ENCODE peak calls at places on chromosomes 7 and 10, in seven cellular contexts. U is CD4-positive, alpha-beta T cell; S is aorta; L is left cardiac atrium; M is GM12865; F is Right ventricle myocardium superior; B is HCT116. W is an unnamed sample.

GRCh38 chr10:106360870-106361269 is 803.6 kb downstream of the SORCS1 start:
- DNase-seq in U (no peak), S (no peak), L (no peak), M (no peak), F (no peak), B (no peak), W (no peak)

GRCh38 chr10:78924319-78925003 is 144.3 kb upstream of the ZMIZ1 start:
- DNase-seq in U (no peak), S (no peak), L (no peak), M (no peak), F (no peak), B (no peak), W (no peak)

GRCh38 chr7:32846630-32847225 is 44.8 kb downstream of the KBTBD2 start:
- DNase-seq in U (peak), S (peak), L (peak), M (peak), F (peak), B (peak), W (peak)

GRCh38 chr7:27184342-27185012 is 555 bp downstream of the HOXA11 start:
- DNase-seq in U (no peak), S (peak), L (no peak), M (no peak), F (no peak), B (no peak), W (no peak)

GRCh38 chr10:16698457-16698856 is 118.8 kb downstream of the RSU1 start:
- DNase-seq in U (no peak), S (no peak), L (no peak), M (no peak), F (no peak), B (no peak), W (no peak)

GRCh38 chr10:127411062-127411461 is 138.0 kb upstream of the NPS start:
- DNase-seq in U (no peak), S (no peak), L (no peak), M (no peak), F (no peak), B (no peak), W (no peak)

GRCh38 chr7:81986745-81987470 is 217.1 kb upstream of the HGF start:
- DNase-seq in U (no peak), S (no peak), L (no peak), M (no peak), F (no peak), B (no peak), W (no peak)

GRCh38 chr10:80277567-80278250 is 11.7 kb downstream of the MAT1A start:
- DNase-seq in U (no peak), S (no peak), L (no peak), M (no peak), F (peak), B (no peak), W (no peak)

GRCh38 chr7:28078036-28078901 is 102.3 kb downstream of the JAZF1 start:
- DNase-seq in U (peak), S (no peak), L (no peak), M (peak), F (no peak), B (peak), W (no peak)

GRCh38 chr10:79038841-79039201 is 29.9 kb upstream of the ZMIZ1 start:
- DNase-seq in U (no peak), S (peak), L (peak), M (no peak), F (no peak), B (no peak), W (no peak)

GRCh38 chr7:106421181-106421762 is 136.5 kb upstream of the NAMPT start:
- DNase-seq in U (no peak), S (peak), L (peak), M (no peak), F (peak), B (no peak), W (peak)

GRCh38 chr7:85156661-85157213 is 30.1 kb downstream of the SEMA3D start:
- DNase-seq in U (no peak), S (no peak), L (no peak), M (no peak), F (no peak), B (no peak), W (no peak)

GRCh38 chr10:3179174-3179573 is 6.6 kb upstream of the PITRM1 start:
- DNase-seq in U (no peak), S (no peak), L (no peak), M (no peak), F (no peak), B (no peak), W (no peak)

GRCh38 chr7:14841850-14842249 is 60.7 kb downstream of the DGKB start:
- DNase-seq in U (no peak), S (no peak), L (no peak), M (no peak), F (no peak), B (no peak), W (no peak)

GRCh38 chr7:15647309-15647708 is 39.2 kb downstream of the MEOX2 start:
- DNase-seq in U (no peak), S (no peak), L (no peak), M (no peak), F (no peak), B (no peak), W (no peak)

GRCh38 chr10:115941247-115941840 is 331.7 kb downstream of the GFRA1 start:
- DNase-seq in U (no peak), S (no peak), L (no peak), M (no peak), F (no peak), B (no peak), W (no peak)

GRCh38 chr10:14781763-14782162 is 7.1 kb upstream of the FAM107B start:
- DNase-seq in U (no peak), S (no peak), L (no peak), M (no peak), F (no peak), B (no peak), W (no peak)

GRCh38 chr7:68364871-68365625 is 1233.2 kb upstream of the AUTS2 start:
- DNase-seq in U (no peak), S (no peak), L (no peak), M (no peak), F (no peak), B (no peak), W (no peak)

GRCh38 chr10:92274071-92274470 is 16.8 kb downstream of the CPEB3 start:
- DNase-seq in U (no peak), S (no peak), L (no peak), M (no peak), F (no peak), B (no peak), W (no peak)

GRCh38 chr7:151539055-151539714 is 19.5 kb upstream of the RHEB start:
- DNase-seq in U (no peak), S (peak), L (peak), M (peak), F (peak), B (no peak), W (no peak)

GRCh38 chr10:283916-284356 is 148.7 kb downstream of the ZMYND11 start:
- DNase-seq in U (no peak), S (no peak), L (no peak), M (peak), F (no peak), B (no peak), W (no peak)

GRCh38 chr10:118907051-118907450 is 122.5 kb upstream of the NANOS1 start:
- DNase-seq in U (no peak), S (no peak), L (no peak), M (no peak), F (no peak), B (no peak), W (no peak)

GRCh38 chr10:128448796-128449195 is 322.6 kb upstream of the MKI67 start:
- DNase-seq in U (no peak), S (no peak), L (no peak), M (no peak), F (no peak), B (no peak), W (no peak)

GRCh38 chr7:47317537-47317936 is 264.4 kb downstream of the TNS3 start:
- DNase-seq in U (no peak), S (no peak), L (no peak), M (no peak), F (no peak), B (no peak), W (no peak)

GRCh38 chr7:44284216-44284615 is 41.2 kb downstream of the CAMK2B start:
- DNase-seq in U (no peak), S (peak), L (peak), M (no peak), F (peak), B (no peak), W (peak)

GRCh38 chr10:5902511-5903274 is 12.7 kb downstream of the FBH1 start:
- DNase-seq in U (no peak), S (no peak), L (no peak), M (no peak), F (peak), B (no peak), W (peak)

GRCh38 chr10:34728361-34728760 is 86.7 kb downstream of the PARD3 start:
- DNase-seq in U (no peak), S (no peak), L (no peak), M (no peak), F (no peak), B (no peak), W (no peak)

GRCh38 chr10:11212686-11213085 is 195.0 kb downstream of the CELF2 start:
- DNase-seq in U (no peak), S (no peak), L (no peak), M (no peak), F (no peak), B (no peak), W (no peak)

GRCh38 chr10:79046326-79046725 is 22.4 kb upstream of the ZMIZ1 start:
- DNase-seq in U (no peak), S (peak), L (peak), M (no peak), F (no peak), B (no peak), W (peak)

GRCh38 chr7:112162161-112163020 is 43.8 kb downstream of the DOCK4 start:
- DNase-seq in U (no peak), S (peak), L (peak), M (no peak), F (peak), B (no peak), W (peak)

GRCh38 chr7:44608916-44609648 is 2.7 kb downstream of the OGDH start:
- DNase-seq in U (peak), S (no peak), L (no peak), M (no peak), F (no peak), B (no peak), W (no peak)

GRCh38 chr10:77159538-77160110 is 478.0 kb downstream of the KCNMA1 start:
- DNase-seq in U (no peak), S (no peak), L (no peak), M (no peak), F (no peak), B (no peak), W (no peak)

GRCh38 chr7:86747698-86748097 is 104.0 kb downstream of the GRM3 start:
- DNase-seq in U (no peak), S (no peak), L (no peak), M (no peak), F (no peak), B (no peak), W (no peak)

GRCh38 chr7:150896562-150897209 is 44.4 kb downstream of the AOC1 start:
- DNase-seq in U (no peak), S (no peak), L (no peak), M (no peak), F (no peak), B (no peak), W (no peak)

W was measured in left ventricle myocardium inferior.